ENCODE peak calls at places on chromosomes 11 and 22, in four cellular contexts. R is GM23338, S is HCT116, G is endothelial cell of umbilical vein. Q is an unnamed sample.

GRCh38 chr11:70005107-70005818 is 72.9 kb upstream of the ANO1 start:
- DNase-seq in R (no peak), S (no peak), G (no peak), Q (no peak)

GRCh38 chr11:104332110-104332509 is 168.2 kb upstream of the PDGFD start:
- DNase-seq in R (peak), S (peak), G (peak), Q (no peak)

GRCh38 chr11:17766590-17766989 is 32.0 kb downstream of the KCNC1 start:
- DNase-seq in G (no peak), R (peak), S (peak), Q (no peak)

GRCh38 chr22:24567668-24568067 is 11.9 kb downstream of the SNRPD3 start:
- DNase-seq in S (no peak), G (no peak), R (no peak), Q (no peak)

GRCh38 chr11:32087602-32088001 is 3.3 kb upstream of the RCN1 start:
- DNase-seq in S (no peak), G (no peak), R (no peak), Q (no peak)

GRCh38 chr11:23539556-23539955 is 679.3 kb upstream of the CCDC179 start:
- DNase-seq in G (no peak), S (no peak), R (no peak), Q (no peak)

GRCh38 chr22:26409705-26410376 is 19.2 kb upstream of the ASPHD2 start:
- DNase-seq in G (peak), R (no peak), S (no peak), Q (no peak)

GRCh38 chr11:19441752-19442553 is 201.2 kb upstream of the E2F8 start:
- DNase-seq in G (peak), S (peak), R (no peak), Q (no peak)

GRCh38 chr11:13963169-13963948 is 836 bp downstream of the SPON1 start:
- DNase-seq in R (peak), G (no peak), S (no peak), Q (no peak)

GRCh38 chr11:85665756-85666155 is 827 bp upstream of the CREBZF start:
- DNase-seq in R (no peak), G (no peak), S (no peak), Q (no peak)

GRCh38 chr11:123561046-123561781 is 93.2 kb downstream of the SCN3B start:
- DNase-seq in G (no peak), R (peak), S (no peak), Q (no peak)

GRCh38 chr11:35046606-35047005 is 92.4 kb upstream of the CD44 start:
- DNase-seq in S (no peak), R (no peak), G (no peak), Q (no peak)

GRCh38 chr11:60858731-60859464 is 3.1 kb upstream of the PTGDR2 start:
- DNase-seq in G (no peak), R (no peak), S (no peak), Q (no peak)

GRCh38 chr11:72669527-72669926 is 4.7 kb downstream of the PDE2A start:
- DNase-seq in S (no peak), G (no peak), R (no peak), Q (no peak)
- H3K4me3 ChIP-seq in S (no peak), G (no peak), R (no peak), Q (no peak)

GRCh38 chr11:109704432-109704831 is 282.4 kb downstream of the C11orf87 start:
- DNase-seq in S (no peak), G (no peak), R (no peak), Q (no peak)
- TF ChIP-seq POLR2AphosphoS5 in S (no peak), G (no peak), R (no peak), Q (no peak)

GRCh38 chr22:17303840-17304779 is 65.2 kb upstream of the CECR2 start:
- DNase-seq in S (no peak), G (no peak), R (no peak), Q (no peak)
- TF ChIP-seq EZH2 in S (no peak), G (no peak), R (no peak), Q (no peak)

GRCh38 chr11:125645871-125646270 is 20.9 kb downstream of the CHEK1 start:
- DNase-seq in G (no peak), R (no peak), S (no peak), Q (no peak)

DNA sequence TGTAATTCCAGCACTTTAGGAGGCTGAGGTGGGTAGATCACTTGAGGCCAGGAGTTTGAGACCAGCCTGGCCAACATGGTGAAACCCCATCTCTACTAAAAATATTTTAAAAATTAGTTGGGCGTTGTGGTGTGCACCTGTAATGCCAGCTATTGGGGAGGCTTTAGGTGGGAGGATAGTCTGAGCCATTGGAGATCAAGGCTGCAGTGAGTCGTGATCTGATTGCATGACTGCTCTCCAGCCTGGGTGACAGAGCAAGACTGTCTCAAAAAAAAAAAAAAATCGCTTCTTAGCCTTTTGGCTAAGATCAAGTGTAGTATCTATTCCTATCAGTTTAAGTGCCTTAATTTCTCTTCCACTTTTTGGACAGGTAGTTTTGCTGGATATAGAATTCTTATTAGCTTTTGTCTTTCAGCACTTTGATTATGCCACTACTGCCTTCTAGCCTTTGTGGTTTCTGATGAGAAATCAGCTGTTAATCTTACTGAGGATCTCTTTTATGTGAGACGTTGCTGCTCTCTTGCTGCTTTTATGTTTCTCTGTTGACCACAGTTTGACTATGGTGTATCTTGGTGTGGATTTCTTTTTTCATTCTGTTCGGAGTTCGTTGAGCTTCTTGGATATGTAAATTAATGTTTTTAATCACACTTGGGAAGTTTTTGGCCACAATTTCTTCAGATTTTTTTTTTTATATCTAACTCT is 24.7 kb downstream of the CHEK1 start:
- DNase-seq in R (no peak), S (no peak), G (no peak), Q (no peak)
- H3K4me3 ChIP-seq in R (no peak), S (no peak), G (no peak), Q (no peak)

GRCh38 chr22:19886605-19887250 is 32.1 kb upstream of the GNB1L start:
- DNase-seq in R (no peak), G (peak), S (no peak), Q (peak)
- TF ChIP-seq POLR2AphosphoS5 in R (no peak), G (peak), S (no peak), Q (no peak)

DNA sequence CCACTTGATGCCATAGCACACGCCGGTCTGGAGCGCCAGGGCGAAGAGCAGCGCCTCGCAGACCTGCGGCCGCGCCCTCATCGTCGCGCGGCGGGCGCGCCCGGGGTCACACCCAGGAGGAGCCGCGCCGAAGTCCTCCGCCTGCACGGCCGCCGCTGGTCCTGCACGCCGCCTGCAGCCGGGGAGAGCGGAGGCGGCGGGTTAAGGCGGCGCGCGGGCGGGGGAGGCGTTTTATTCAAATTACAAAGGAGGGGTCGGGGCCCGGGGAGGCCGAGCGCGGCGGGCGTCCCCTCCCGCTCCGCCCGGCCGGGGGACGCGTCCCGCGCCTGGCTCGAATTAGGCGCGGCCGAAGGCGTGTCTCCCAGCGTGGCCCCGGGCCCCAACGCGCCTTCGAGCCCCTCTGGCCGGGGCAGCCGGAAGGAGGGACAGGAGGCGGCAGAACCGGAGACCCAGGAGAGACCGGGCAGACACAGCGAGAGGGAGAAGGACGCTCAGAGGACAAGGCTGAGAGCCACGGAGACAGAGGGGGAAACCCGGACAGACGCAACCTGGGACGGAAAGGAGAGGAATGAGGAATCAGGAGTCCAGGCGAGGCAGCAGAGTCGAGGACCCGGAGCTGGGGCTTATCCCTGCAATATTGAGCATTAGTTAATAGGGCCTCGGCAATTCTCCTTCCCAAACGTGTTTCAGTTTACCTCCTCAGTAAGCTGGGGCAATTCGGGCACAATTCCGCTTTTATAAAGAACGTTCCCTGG is at the start of gene WNT11:
- DNase-seq in S (no peak), G (no peak), R (peak), Q (no peak)
- TF ChIP-seq EZH2 in S (no peak), G (peak), R (peak), Q (no peak)

GRCh38 chr11:45289369-45289768 is 3.2 kb upstream of the SYT13 start:
- DNase-seq in R (no peak), S (no peak), G (no peak), Q (no peak)
- H3K4me3 ChIP-seq in R (no peak), S (no peak), G (no peak), Q (no peak)

DNA sequence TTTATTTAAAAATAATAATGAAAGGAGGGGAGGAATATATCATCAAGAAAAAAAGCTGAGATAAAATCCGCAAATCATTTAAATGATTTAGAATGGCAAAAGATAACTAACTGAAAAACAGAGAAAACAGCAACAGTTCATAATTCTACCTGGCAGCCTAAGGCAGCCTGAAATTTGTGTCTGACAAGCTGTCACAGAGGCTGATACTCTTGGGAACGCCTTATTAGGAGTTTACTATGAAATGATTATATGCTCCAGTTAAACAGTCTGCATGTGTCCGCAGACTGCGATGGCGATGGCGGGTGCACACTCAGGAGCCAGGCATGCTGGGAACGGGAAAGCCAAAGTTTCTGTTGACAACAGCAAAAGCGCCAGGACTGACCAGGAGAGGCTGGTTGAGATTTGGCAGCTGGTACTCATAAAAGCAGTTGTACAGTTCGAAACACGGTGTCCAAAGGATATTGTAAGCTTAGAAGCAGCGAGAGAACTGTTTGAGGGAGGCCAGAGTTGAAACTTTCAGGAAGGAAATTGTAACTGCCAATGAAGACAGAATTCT is 172.9 kb upstream of the MPPED2 start:
- DNase-seq in R (no peak), S (no peak), G (peak), Q (no peak)
- TF ChIP-seq POLR2AphosphoS5 in R (no peak), S (no peak), G (no peak), Q (no peak)

GRCh38 chr22:37484115-37485005 is 1.8 kb downstream of the MFNG start:
- DNase-seq in R (no peak), S (no peak), G (peak), Q (no peak)
- TF ChIP-seq EZH2 in R (no peak), S (no peak), G (no peak), Q (no peak)

GRCh38 chr11:130737041-130737830 is 179.0 kb downstream of the SNX19 start:
- DNase-seq in G (no peak), R (no peak), S (no peak), Q (peak)
- H3K4me3 ChIP-seq in G (no peak), R (no peak), S (no peak), Q (peak)